ENCODE peak calls at places on chromosome 20, in four cellular contexts. One of them, this sample, is unnamed.

GRCh38 chr20:51348866-51349265 is 193.7 kb downstream of the NFATC2 start:
- DNase-seq in nephron progenitor cell: no peak
- DNase-seq in bronchial epithelial cell: no peak
- DNase-seq in right lobe of liver: no peak
- DNase-seq in this sample: no peak

GRCh38 chr20:17651761-17652388 is 30.2 kb downstream of the RRBP1 start:
- DNase-seq in bronchial epithelial cell: no peak
- DNase-seq in right lobe of liver: no peak
- DNase-seq in nephron progenitor cell: no peak
- DNase-seq in this sample: no peak

GRCh38 chr20:8721098-8721497 is 347.8 kb upstream of the PLCB4 start:
- DNase-seq in bronchial epithelial cell: peak; percentile 44
- DNase-seq in nephron progenitor cell: peak; percentile 39
- DNase-seq in right lobe of liver: peak; percentile 24
- DNase-seq in this sample: peak; percentile 52

GRCh38 chr20:1242530-1242929 is 16.7 kb downstream of the RAD21L1 start:
- DNase-seq in nephron progenitor cell: no peak
- DNase-seq in bronchial epithelial cell: peak; percentile 43
- DNase-seq in right lobe of liver: no peak
- DNase-seq in this sample: no peak

GRCh38 chr20:11841972-11842461 is 75.7 kb upstream of the BTBD3 start:
- DNase-seq in nephron progenitor cell: no peak
- DNase-seq in bronchial epithelial cell: no peak
- DNase-seq in right lobe of liver: no peak
- DNase-seq in this sample: no peak

GRCh38 chr20:20173269-20173668 is 120.9 kb downstream of the CFAP61 start:
- DNase-seq in bronchial epithelial cell: no peak
- DNase-seq in nephron progenitor cell: no peak
- DNase-seq in right lobe of liver: no peak
- DNase-seq in this sample: no peak

GRCh38 chr20:12243327-12243726 is 325.6 kb downstream of the BTBD3 start:
- DNase-seq in bronchial epithelial cell: no peak
- DNase-seq in nephron progenitor cell: no peak
- DNase-seq in right lobe of liver: no peak
- DNase-seq in this sample: no peak

GRCh38 chr20:47544852-47545251 is 43.2 kb downstream of the NCOA3 start:
- DNase-seq in bronchial epithelial cell: no peak
- DNase-seq in nephron progenitor cell: no peak
- DNase-seq in right lobe of liver: no peak
- DNase-seq in this sample: no peak

GRCh38 chr20:22577515-22578220 is 6.7 kb downstream of the FOXA2 start:
- DNase-seq in bronchial epithelial cell: no peak
- DNase-seq in right lobe of liver: peak; percentile 52
- DNase-seq in nephron progenitor cell: peak; percentile 36
- DNase-seq in this sample: peak; percentile 57

GRCh38 chr20:1108437-1108920 is 9.9 kb upstream of the PSMF1 start:
- DNase-seq in right lobe of liver: peak; percentile 59
- DNase-seq in bronchial epithelial cell: peak; percentile 17
- DNase-seq in nephron progenitor cell: peak; percentile 70
- DNase-seq in this sample: peak; percentile 67

GRCh38 chr20:21505810-21506530 is 7.9 kb downstream of the NKX2-2 start:
- DNase-seq in bronchial epithelial cell: no peak
- DNase-seq in nephron progenitor cell: peak; percentile 88
- DNase-seq in right lobe of liver: peak; percentile 69
- DNase-seq in this sample: peak; percentile 93

GRCh38 chr20:57022306-57022705 is 244.1 kb downstream of the BMP7 start:
- DNase-seq in nephron progenitor cell: no peak
- DNase-seq in right lobe of liver: no peak
- DNase-seq in bronchial epithelial cell: no peak
- DNase-seq in this sample: no peak

GRCh38 chr20:47274449-47275108 is 81.9 kb downstream of the ZMYND8 start:
- DNase-seq in right lobe of liver: no peak
- DNase-seq in nephron progenitor cell: no peak
- DNase-seq in bronchial epithelial cell: peak; percentile 95
- DNase-seq in this sample: no peak

GRCh38 chr20:20435453-20435852 is 67.5 kb downstream of the INSM1 start:
- DNase-seq in right lobe of liver: no peak
- DNase-seq in nephron progenitor cell: no peak
- DNase-seq in bronchial epithelial cell: no peak
- DNase-seq in this sample: peak; percentile 19

GRCh38 chr20:57133926-57134650 is 132.4 kb downstream of the BMP7 start:
- DNase-seq in bronchial epithelial cell: no peak
- DNase-seq in nephron progenitor cell: no peak
- DNase-seq in right lobe of liver: no peak
- DNase-seq in this sample: no peak

GRCh38 chr20:31719644-31720485 is 2.8 kb downstream of the BCL2L1 start:
- DNase-seq in nephron progenitor cell: peak; percentile 29
- DNase-seq in right lobe of liver: no peak
- DNase-seq in bronchial epithelial cell: peak; percentile 37
- DNase-seq in this sample: no peak

This sample was measured in retina.